ENCODE peak calls at places on chromosomes 7 and 10, in ten cellular contexts. One of them, this sample, is unnamed.
A peak's percentile ranks its signal among the peaks of the same experiment; 100 is the strongest.

GRCh38 chr10:60282771-60283353 is 106.8 kb downstream of the ANK3 start:
- DNase-seq in ovary: no peak
- DNase-seq in OCI-LY7: peak; percentile 8
- DNase-seq in heart left ventricle: no peak
- DNase-seq in upper lobe of left lung: peak; percentile 42
- DNase-seq in spleen: no peak
- DNase-seq in heart right ventricle: no peak
- DNase-seq in hepatocyte: peak; percentile 27
- DNase-seq in cardiac muscle cell: peak; percentile 38
- DNase-seq in PC-9: peak; percentile 96
- DNase-seq in this sample: no peak

GRCh38 chr7:158085741-158086695 is 501.6 kb downstream of the PTPRN2 start:
- DNase-seq in upper lobe of left lung: peak; percentile 9
- DNase-seq in ovary: no peak
- DNase-seq in OCI-LY7: no peak
- DNase-seq in cardiac muscle cell: no peak
- DNase-seq in heart left ventricle: no peak
- DNase-seq in spleen: peak; percentile 41
- DNase-seq in heart right ventricle: no peak
- DNase-seq in PC-9: no peak
- DNase-seq in hepatocyte: no peak
- DNase-seq in this sample: no peak

GRCh38 chr10:35150335-35150734 is 23.7 kb downstream of the CREM start:
- DNase-seq in hepatocyte: no peak
- DNase-seq in heart right ventricle: no peak
- DNase-seq in heart left ventricle: no peak
- DNase-seq in ovary: no peak
- DNase-seq in cardiac muscle cell: no peak
- DNase-seq in spleen: no peak
- DNase-seq in OCI-LY7: no peak
- DNase-seq in upper lobe of left lung: no peak
- DNase-seq in PC-9: no peak
- DNase-seq in this sample: no peak

GRCh38 chr10:99551158-99551557 is 18.4 kb downstream of the NKX2-3 start:
- DNase-seq in PC-9: no peak
- DNase-seq in heart right ventricle: no peak
- DNase-seq in heart left ventricle: no peak
- DNase-seq in ovary: no peak
- DNase-seq in spleen: no peak
- DNase-seq in hepatocyte: no peak
- DNase-seq in upper lobe of left lung: no peak
- DNase-seq in cardiac muscle cell: peak; percentile 66
- DNase-seq in OCI-LY7: no peak
- DNase-seq in this sample: no peak

GRCh38 chr10:36325815-36326214 is 683.7 kb upstream of the FZD8 start:
- DNase-seq in spleen: no peak
- DNase-seq in ovary: no peak
- DNase-seq in heart left ventricle: no peak
- DNase-seq in PC-9: no peak
- DNase-seq in heart right ventricle: no peak
- DNase-seq in upper lobe of left lung: no peak
- DNase-seq in hepatocyte: no peak
- DNase-seq in OCI-LY7: no peak
- DNase-seq in cardiac muscle cell: no peak
- DNase-seq in this sample: no peak

GRCh38 chr7:100825215-100825671 is 2.1 kb downstream of the EPHB4 start:
- DNase-seq in heart left ventricle: peak; percentile 59
- DNase-seq in ovary: no peak
- DNase-seq in PC-9: no peak
- DNase-seq in OCI-LY7: no peak
- DNase-seq in heart right ventricle: peak; percentile 69
- DNase-seq in cardiac muscle cell: no peak
- DNase-seq in spleen: peak; percentile 83
- DNase-seq in upper lobe of left lung: peak; percentile 42
- DNase-seq in hepatocyte: peak; percentile 38
- DNase-seq in this sample: no peak

GRCh38 chr10:114033566-114033965 is 10.1 kb upstream of the ADRB1 start:
- DNase-seq in hepatocyte: no peak
- DNase-seq in ovary: no peak
- DNase-seq in PC-9: peak; percentile 75
- DNase-seq in spleen: no peak
- DNase-seq in OCI-LY7: no peak
- DNase-seq in upper lobe of left lung: no peak
- DNase-seq in heart right ventricle: no peak
- DNase-seq in heart left ventricle: no peak
- DNase-seq in cardiac muscle cell: no peak
- DNase-seq in this sample: no peak

GRCh38 chr10:43683451-43684197 is 34.9 kb upstream of the ZNF32 start:
- DNase-seq in OCI-LY7: peak; percentile 39
- DNase-seq in PC-9: no peak
- DNase-seq in ovary: no peak
- DNase-seq in heart right ventricle: no peak
- DNase-seq in cardiac muscle cell: no peak
- DNase-seq in heart left ventricle: no peak
- DNase-seq in hepatocyte: no peak
- DNase-seq in spleen: no peak
- DNase-seq in upper lobe of left lung: no peak
- DNase-seq in this sample: no peak

GRCh38 chr10:51244739-51245138 is 170.5 kb downstream of the PRKG1 start:
- DNase-seq in heart right ventricle: peak; percentile 18
- DNase-seq in upper lobe of left lung: no peak
- DNase-seq in PC-9: no peak
- DNase-seq in hepatocyte: peak; percentile 8
- DNase-seq in OCI-LY7: no peak
- DNase-seq in cardiac muscle cell: peak; percentile 95
- DNase-seq in ovary: no peak
- DNase-seq in spleen: no peak
- DNase-seq in heart left ventricle: no peak
- DNase-seq in this sample: no peak

GRCh38 chr10:133068741-133069525 is 18.8 kb upstream of the ADGRA1 start:
- DNase-seq in heart left ventricle: no peak
- DNase-seq in PC-9: no peak
- DNase-seq in cardiac muscle cell: no peak
- DNase-seq in OCI-LY7: no peak
- DNase-seq in hepatocyte: no peak
- DNase-seq in upper lobe of left lung: no peak
- DNase-seq in ovary: no peak
- DNase-seq in spleen: no peak
- DNase-seq in heart right ventricle: no peak
- DNase-seq in this sample: no peak

GRCh38 chr10:21675157-21675796 is 141.2 kb downstream of the MLLT10 start:
- DNase-seq in ovary: no peak
- DNase-seq in heart right ventricle: no peak
- DNase-seq in PC-9: no peak
- DNase-seq in hepatocyte: peak; percentile 21
- DNase-seq in heart left ventricle: no peak
- DNase-seq in cardiac muscle cell: peak; percentile 53
- DNase-seq in OCI-LY7: peak; percentile 40
- DNase-seq in spleen: no peak
- DNase-seq in upper lobe of left lung: no peak
- DNase-seq in this sample: no peak

GRCh38 chr10:95275726-95276366 is 15.0 kb downstream of the PDLIM1 start:
- DNase-seq in hepatocyte: no peak
- DNase-seq in heart left ventricle: no peak
- DNase-seq in spleen: no peak
- DNase-seq in PC-9: no peak
- DNase-seq in heart right ventricle: no peak
- DNase-seq in cardiac muscle cell: peak; percentile 82
- DNase-seq in ovary: no peak
- DNase-seq in upper lobe of left lung: no peak
- DNase-seq in OCI-LY7: no peak
- DNase-seq in this sample: no peak
- H3K4me1 ChIP-seq in hepatocyte: peaks cover 53% of the 10 kb centered on the region
- H3K4me1 ChIP-seq in heart left ventricle: peaks cover 85% of the 10 kb centered on the region
- H3K4me1 ChIP-seq in spleen: peaks cover 88% of the 10 kb centered on the region
- H3K4me1 ChIP-seq in PC-9: peaks cover 22% of the 10 kb centered on the region
- H3K4me1 ChIP-seq in heart right ventricle: peaks cover 96% of the 10 kb centered on the region
- H3K4me1 ChIP-seq in cardiac muscle cell: peaks cover 11% of the 10 kb centered on the region
- H3K4me1 ChIP-seq in ovary: no peaks in the 10 kb centered on the region
- H3K4me1 ChIP-seq in upper lobe of left lung: peaks cover 82% of the 10 kb centered on the region
- H3K4me1 ChIP-seq in OCI-LY7: peaks cover 9% of the 10 kb centered on the region
- H3K4me1 ChIP-seq in this sample: no peaks in the 10 kb centered on the region

GRCh38 chr10:11827414-11827813 is 4.3 kb downstream of the PROSER2 start:
- DNase-seq in cardiac muscle cell: no peak
- DNase-seq in heart right ventricle: no peak
- DNase-seq in spleen: no peak
- DNase-seq in upper lobe of left lung: no peak
- DNase-seq in OCI-LY7: no peak
- DNase-seq in hepatocyte: no peak
- DNase-seq in ovary: no peak
- DNase-seq in PC-9: no peak
- DNase-seq in heart left ventricle: no peak
- DNase-seq in this sample: no peak
- H3K4me1 ChIP-seq in cardiac muscle cell: peaks cover 35% of the 10 kb centered on the region
- H3K4me1 ChIP-seq in heart right ventricle: no peaks in the 10 kb centered on the region
- H3K4me1 ChIP-seq in spleen: peaks cover 37% of the 10 kb centered on the region
- H3K4me1 ChIP-seq in upper lobe of left lung: peaks cover 3% of the 10 kb centered on the region
- H3K4me1 ChIP-seq in OCI-LY7: no peaks in the 10 kb centered on the region
- H3K4me1 ChIP-seq in hepatocyte: peaks cover 38% of the 10 kb centered on the region
- H3K4me1 ChIP-seq in ovary: no peaks in the 10 kb centered on the region
- H3K4me1 ChIP-seq in PC-9: peaks cover 60% of the 10 kb centered on the region
- H3K4me1 ChIP-seq in heart left ventricle: no peaks in the 10 kb centered on the region
- H3K4me1 ChIP-seq in this sample: no peaks in the 10 kb centered on the region

GRCh38 chr7:150553163-150553562 is 14.0 kb upstream of the GIMAP4 start:
- DNase-seq in PC-9: no peak
- DNase-seq in heart left ventricle: no peak
- DNase-seq in ovary: no peak
- DNase-seq in hepatocyte: no peak
- DNase-seq in upper lobe of left lung: no peak
- DNase-seq in spleen: no peak
- DNase-seq in heart right ventricle: no peak
- DNase-seq in OCI-LY7: no peak
- DNase-seq in cardiac muscle cell: no peak
- DNase-seq in this sample: no peak

GRCh38 chr7:150560486-150560885 is 6.7 kb upstream of the GIMAP4 start:
- DNase-seq in heart right ventricle: no peak
- DNase-seq in heart left ventricle: no peak
- DNase-seq in upper lobe of left lung: no peak
- DNase-seq in OCI-LY7: no peak
- DNase-seq in PC-9: no peak
- DNase-seq in spleen: no peak
- DNase-seq in hepatocyte: no peak
- DNase-seq in cardiac muscle cell: no peak
- DNase-seq in ovary: no peak
- DNase-seq in this sample: no peak

GRCh38 chr7:150556521-150557138 is 10.6 kb upstream of the GIMAP4 start:
- DNase-seq in hepatocyte: no peak
- DNase-seq in PC-9: no peak
- DNase-seq in OCI-LY7: no peak
- DNase-seq in heart left ventricle: no peak
- DNase-seq in cardiac muscle cell: no peak
- DNase-seq in ovary: no peak
- DNase-seq in upper lobe of left lung: no peak
- DNase-seq in spleen: no peak
- DNase-seq in heart right ventricle: no peak
- DNase-seq in this sample: peak; percentile 63
- H3K4me1 ChIP-seq in hepatocyte: no peaks in the 10 kb centered on the region
- H3K4me1 ChIP-seq in PC-9: no peaks in the 10 kb centered on the region
- H3K4me1 ChIP-seq in OCI-LY7: no peaks in the 10 kb centered on the region
- H3K4me1 ChIP-seq in heart left ventricle: no peaks in the 10 kb centered on the region
- H3K4me1 ChIP-seq in cardiac muscle cell: no peaks in the 10 kb centered on the region
- H3K4me1 ChIP-seq in ovary: no peaks in the 10 kb centered on the region
- H3K4me1 ChIP-seq in upper lobe of left lung: peaks cover 11% of the 10 kb centered on the region
- H3K4me1 ChIP-seq in spleen: peaks cover 21% of the 10 kb centered on the region
- H3K4me1 ChIP-seq in heart right ventricle: no peaks in the 10 kb centered on the region
- H3K4me1 ChIP-seq in this sample: peaks cover 47% of the 10 kb centered on the region

GRCh38 chr10:62050627-62050924 is 149.1 kb downstream of the ARID5B start:
- DNase-seq in OCI-LY7: no peak
- DNase-seq in cardiac muscle cell: no peak
- DNase-seq in heart left ventricle: no peak
- DNase-seq in PC-9: no peak
- DNase-seq in ovary: no peak
- DNase-seq in hepatocyte: no peak
- DNase-seq in heart right ventricle: no peak
- DNase-seq in spleen: no peak
- DNase-seq in upper lobe of left lung: no peak
- DNase-seq in this sample: no peak

GRCh38 chr10:62048473-62048872 is 147.0 kb downstream of the ARID5B start:
- DNase-seq in hepatocyte: no peak
- DNase-seq in OCI-LY7: no peak
- DNase-seq in heart right ventricle: no peak
- DNase-seq in upper lobe of left lung: no peak
- DNase-seq in ovary: no peak
- DNase-seq in cardiac muscle cell: no peak
- DNase-seq in spleen: no peak
- DNase-seq in PC-9: no peak
- DNase-seq in heart left ventricle: no peak
- DNase-seq in this sample: peak; percentile 29

GRCh38 chr10:62050941-62051433 is 149.5 kb downstream of the ARID5B start:
- DNase-seq in upper lobe of left lung: peak; percentile 66
- DNase-seq in heart right ventricle: peak; percentile 83
- DNase-seq in ovary: peak; percentile 55
- DNase-seq in OCI-LY7: no peak
- DNase-seq in PC-9: peak; percentile 83
- DNase-seq in heart left ventricle: peak; percentile 74
- DNase-seq in cardiac muscle cell: peak; percentile 94
- DNase-seq in hepatocyte: peak; percentile 67
- DNase-seq in spleen: no peak
- DNase-seq in this sample: peak; percentile 79

GRCh38 chr10:62048919-62049636 is 147.6 kb downstream of the ARID5B start:
- DNase-seq in heart right ventricle: peak; percentile 91
- DNase-seq in spleen: peak; percentile 83
- DNase-seq in heart left ventricle: peak; percentile 87
- DNase-seq in hepatocyte: peak; percentile 94
- DNase-seq in PC-9: peak; percentile 92
- DNase-seq in OCI-LY7: peak; percentile 51
- DNase-seq in upper lobe of left lung: peak; percentile 84
- DNase-seq in cardiac muscle cell: peak; percentile 98
- DNase-seq in ovary: peak; percentile 91
- DNase-seq in this sample: no peak

GRCh38 chr10:62049815-62050626 is 148.5 kb downstream of the ARID5B start:
- DNase-seq in OCI-LY7: no peak
- DNase-seq in heart left ventricle: no peak
- DNase-seq in PC-9: no peak
- DNase-seq in spleen: no peak
- DNase-seq in ovary: no peak
- DNase-seq in cardiac muscle cell: peak; percentile 47
- DNase-seq in heart right ventricle: no peak
- DNase-seq in hepatocyte: no peak
- DNase-seq in upper lobe of left lung: no peak
- DNase-seq in this sample: peak; percentile 31
- H3K4me1 ChIP-seq in OCI-LY7: peaks cover 80% of the 10 kb centered on the region
- H3K4me1 ChIP-seq in heart left ventricle: peaks cover 75% of the 10 kb centered on the region
- H3K4me1 ChIP-seq in PC-9: peaks cover 59% of the 10 kb centered on the region
- H3K4me1 ChIP-seq in spleen: peaks cover 100% of the 10 kb centered on the region
- H3K4me1 ChIP-seq in ovary: peaks cover 25% of the 10 kb centered on the region
- H3K4me1 ChIP-seq in cardiac muscle cell: peaks cover 54% of the 10 kb centered on the region
- H3K4me1 ChIP-seq in heart right ventricle: peaks cover 84% of the 10 kb centered on the region
- H3K4me1 ChIP-seq in hepatocyte: peaks cover 37% of the 10 kb centered on the region
- H3K4me1 ChIP-seq in upper lobe of left lung: peaks cover 36% of the 10 kb centered on the region
- H3K4me1 ChIP-seq in this sample: peaks cover 68% of the 10 kb centered on the region

GRCh38 chr10:97538839-97539238 is 33.7 kb upstream of the ANKRD2 start:
- DNase-seq in spleen: peak; percentile 49
- DNase-seq in PC-9: no peak
- DNase-seq in cardiac muscle cell: no peak
- DNase-seq in OCI-LY7: no peak
- DNase-seq in heart right ventricle: no peak
- DNase-seq in heart left ventricle: no peak
- DNase-seq in upper lobe of left lung: no peak
- DNase-seq in ovary: no peak
- DNase-seq in hepatocyte: no peak
- DNase-seq in this sample: no peak
- H3K4me1 ChIP-seq in spleen: peaks cover 25% of the 10 kb centered on the region
- H3K4me1 ChIP-seq in PC-9: peaks cover 50% of the 10 kb centered on the region
- H3K4me1 ChIP-seq in cardiac muscle cell: no peaks in the 10 kb centered on the region
- H3K4me1 ChIP-seq in OCI-LY7: no peaks in the 10 kb centered on the region
- H3K4me1 ChIP-seq in heart right ventricle: peaks cover 55% of the 10 kb centered on the region
- H3K4me1 ChIP-seq in heart left ventricle: peaks cover 45% of the 10 kb centered on the region
- H3K4me1 ChIP-seq in upper lobe of left lung: peaks cover 39% of the 10 kb centered on the region
- H3K4me1 ChIP-seq in ovary: peaks cover 23% of the 10 kb centered on the region
- H3K4me1 ChIP-seq in hepatocyte: peaks cover 30% of the 10 kb centered on the region
- H3K4me1 ChIP-seq in this sample: no peaks in the 10 kb centered on the region

GRCh38 chr7:77566421-77566820 is 29.3 kb downstream of the PTPN12 start:
- DNase-seq in ovary: no peak
- DNase-seq in upper lobe of left lung: no peak
- DNase-seq in spleen: no peak
- DNase-seq in heart left ventricle: no peak
- DNase-seq in OCI-LY7: no peak
- DNase-seq in hepatocyte: no peak
- DNase-seq in heart right ventricle: no peak
- DNase-seq in PC-9: no peak
- DNase-seq in cardiac muscle cell: no peak
- DNase-seq in this sample: no peak
- H3K4me1 ChIP-seq in ovary: peaks cover 3% of the 10 kb centered on the region
- H3K4me1 ChIP-seq in upper lobe of left lung: peaks cover 69% of the 10 kb centered on the region
- H3K4me1 ChIP-seq in spleen: peaks cover 99% of the 10 kb centered on the region
- H3K4me1 ChIP-seq in heart left ventricle: peaks cover 32% of the 10 kb centered on the region
- H3K4me1 ChIP-seq in OCI-LY7: no peaks in the 10 kb centered on the region
- H3K4me1 ChIP-seq in hepatocyte: no peaks in the 10 kb centered on the region
- H3K4me1 ChIP-seq in heart right ventricle: peaks cover 79% of the 10 kb centered on the region
- H3K4me1 ChIP-seq in PC-9: peaks cover 16% of the 10 kb centered on the region
- H3K4me1 ChIP-seq in cardiac muscle cell: peaks cover 13% of the 10 kb centered on the region
- H3K4me1 ChIP-seq in this sample: no peaks in the 10 kb centered on the region